ENCODE peak calls at places on chromosomes 16 and 17, in six cellular contexts. T, A, W, B, X and E are unnamed samples.

GRCh38 chr16:48047755-48048154 is 108.0 kb downstream of the ABCC12 start:
- DNase-seq in T (no peak), A (no peak), W (no peak), B (no peak), X (no peak), E (no peak)

GRCh38 chr17:78110363-78111011 is 18.1 kb downstream of the TMC6 start:
- DNase-seq in T (no peak), A (no peak), W (no peak), B (no peak), X (no peak), E (no peak)

GRCh38 chr17:32992360-32993033 is 850 bp downstream of the SPACA3 start:
- DNase-seq in T (no peak), A (no peak), W (peak), B (no peak), X (no peak), E (no peak)

GRCh38 chr17:40809721-40810421 is 10.1 kb upstream of the KRT28 start:
- DNase-seq in T (no peak), A (no peak), W (no peak), B (no peak), X (no peak), E (no peak)

GRCh38 chr16:69301861-69302260 is 9.3 kb upstream of the VPS4A start:
- DNase-seq in T (no peak), A (no peak), W (no peak), B (no peak), X (no peak), E (no peak)

GRCh38 chr17:41800601-41801373 is 11.0 kb downstream of the P3H4 start:
- DNase-seq in T (peak), A (no peak), W (peak), B (no peak), X (peak), E (peak)

GRCh38 chr16:10776280-10776679 is 32.6 kb downstream of the NUBP1 start:
- DNase-seq in T (no peak), A (peak), W (no peak), B (no peak), X (no peak), E (no peak)

GRCh38 chr16:29958756-29959155 is 3.1 kb upstream of the TMEM219 start:
- DNase-seq in T (no peak), A (no peak), W (no peak), B (no peak), X (no peak), E (no peak)

GRCh38 chr17:35056013-35056412 is 7.5 kb downstream of the RFFL start:
- DNase-seq in T (no peak), A (no peak), W (no peak), B (no peak), X (no peak), E (no peak)

GRCh38 chr17:61510237-61510636 is 58.0 kb downstream of the TBX4 start:
- DNase-seq in T (no peak), A (no peak), W (no peak), B (no peak), X (no peak), E (no peak)

GRCh38 chr16:79212114-79212791 is 388.3 kb downstream of the MAF start:
- DNase-seq in T (no peak), A (no peak), W (no peak), B (no peak), X (no peak), E (no peak)

GRCh38 chr16:695355-696089 is 5.3 kb upstream of the WDR24 start:
- DNase-seq in T (no peak), A (no peak), W (peak), B (no peak), X (peak), E (no peak)

GRCh38 chr17:71085238-71086033 is 916.1 kb downstream of the KCNJ2 start:
- DNase-seq in T (peak), A (no peak), W (peak), B (peak), X (peak), E (peak)

GRCh38 chr17:2361361-2361760 is 24.1 kb downstream of the SGSM2 start:
- DNase-seq in T (no peak), A (no peak), W (no peak), B (no peak), X (no peak), E (no peak)

GRCh38 chr16:56451753-56452689 is 667 bp downstream of the OGFOD1 start:
- DNase-seq in T (peak), A (no peak), W (peak), B (no peak), X (no peak), E (peak)

GRCh38 chr17:21039839-21040575 is 2.8 kb downstream of the USP22 start:
- DNase-seq in T (peak), A (no peak), W (no peak), B (no peak), X (no peak), E (peak)

GRCh38 chr16:53769185-53769584 is 65.2 kb downstream of the FTO start:
- DNase-seq in T (no peak), A (no peak), W (no peak), B (no peak), X (no peak), E (no peak)

GRCh38 chr17:11787074-11787473 is 188.8 kb downstream of the DNAH9 start:
- DNase-seq in T (no peak), A (no peak), W (no peak), B (no peak), X (no peak), E (no peak)

GRCh38 chr17:57972151-57972550 is 15.9 kb downstream of the VEZF1 start:
- DNase-seq in T (no peak), A (no peak), W (no peak), B (no peak), X (no peak), E (no peak)

GRCh38 chr17:36939059-36939943 is 2.0 kb downstream of the LHX1 start:
- DNase-seq in T (no peak), A (no peak), W (no peak), B (no peak), X (no peak), E (no peak)

GRCh38 chr16:68287276-68288251 is 23.2 kb downstream of the SLC7A6OS start:
- DNase-seq in T (no peak), A (no peak), W (no peak), B (no peak), X (no peak), E (no peak)

GRCh38 chr17:82974136-82974952 is 105.1 kb upstream of the METRNL start:
- DNase-seq in T (no peak), A (no peak), W (no peak), B (no peak), X (no peak), E (no peak)

GRCh38 chr16:69399361-69399760 is 13.6 kb upstream of the TERF2 start:
- DNase-seq in T (no peak), A (no peak), W (no peak), B (no peak), X (no peak), E (no peak)

GRCh38 chr17:77323413-77324171 is 182.8 kb downstream of the SEC14L1 start:
- DNase-seq in T (no peak), A (no peak), W (peak), B (no peak), X (peak), E (no peak)

GRCh38 chr17:64148017-64148631 is 18.2 kb upstream of the ERN1 start:
- DNase-seq in T (no peak), A (no peak), W (no peak), B (peak), X (no peak), E (peak)

GRCh38 chr17:73156166-73156840 is 8.5 kb upstream of the SSTR2 start:
- DNase-seq in T (peak), A (no peak), W (peak), B (peak), X (peak), E (peak)

GRCh38 chr17:73600103-73600871 is 44.0 kb downstream of the SDK2 start:
- DNase-seq in T (no peak), A (no peak), W (no peak), B (no peak), X (no peak), E (no peak)

GRCh38 chr16:49608801-49609200 is 235.2 kb downstream of the C16orf78 start:
- DNase-seq in T (peak), A (no peak), W (no peak), B (no peak), X (peak), E (peak)

DNA sequence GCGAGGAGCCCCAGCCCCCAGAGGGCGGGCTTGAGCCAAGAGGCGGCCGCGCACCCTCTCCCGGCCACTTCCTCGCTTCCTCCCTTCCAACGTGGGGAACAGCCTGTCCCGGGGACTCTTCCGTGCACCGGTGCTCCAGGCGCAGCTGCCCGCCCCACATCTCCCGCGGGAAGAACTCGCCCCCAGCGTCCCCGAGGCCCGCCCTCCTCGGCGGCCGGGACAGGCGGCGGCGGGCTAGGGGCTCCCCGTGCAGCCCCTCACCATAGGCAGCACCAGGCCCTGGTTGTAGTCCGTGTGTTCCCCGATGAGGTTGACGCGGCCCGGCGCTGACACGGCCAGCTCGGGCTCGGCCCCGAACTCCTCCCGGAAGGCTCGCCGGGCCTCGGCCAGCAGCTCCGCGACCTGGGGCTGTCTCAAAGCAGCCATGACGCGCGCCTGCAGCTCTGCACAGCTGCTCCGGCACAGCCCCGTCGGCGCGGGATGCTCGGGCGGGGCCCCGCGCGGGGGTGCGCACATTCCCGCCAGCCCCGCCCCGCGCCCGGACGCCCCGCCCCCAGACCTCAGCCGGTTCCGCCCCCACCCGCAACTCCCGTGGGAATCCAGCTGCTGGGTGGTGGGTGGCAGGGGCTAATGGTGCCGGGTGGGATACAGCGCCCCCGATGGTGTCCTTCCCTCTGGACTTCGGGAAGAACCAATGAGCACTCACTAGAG is at the start of gene GALK1:
- DNase-seq in T (no peak), A (no peak), W (peak), B (no peak), X (peak), E (peak)
- TF ChIP-seq ZNF274 in T (no peak), A (no peak), W (no peak), B (no peak), X (no peak), E (peak)

DNA sequence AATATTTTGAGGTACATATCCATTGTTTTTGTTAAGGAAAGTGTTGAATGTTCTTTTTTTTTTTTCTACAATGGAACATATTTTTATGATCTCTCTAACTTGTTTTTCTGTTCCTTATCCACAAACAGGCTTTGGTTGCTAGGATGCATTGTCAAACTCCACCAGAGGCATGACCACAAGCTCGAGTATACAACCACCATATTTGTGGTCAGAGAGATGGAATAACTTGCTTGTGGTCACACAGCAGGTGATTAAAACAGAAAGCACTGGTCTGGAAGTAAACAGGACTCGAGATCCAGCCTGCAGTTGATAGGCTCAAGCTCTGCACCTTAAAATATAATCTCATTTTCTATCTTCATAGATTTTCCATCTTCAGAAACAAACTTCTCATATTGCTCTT is 105.8 kb upstream of the ADAMTS18 start:
- DNase-seq in T (no peak), A (no peak), W (no peak), B (no peak), X (no peak), E (no peak)
- TF ChIP-seq ZNF274 in T (no peak), A (no peak), W (no peak), B (no peak), X (no peak), E (no peak)

GRCh38 chr16:88343276-88343791 is 39.4 kb upstream of the ZNF469 start:
- DNase-seq in T (no peak), A (no peak), W (no peak), B (no peak), X (no peak), E (no peak)

GRCh38 chr16:88346680-88347505 is 35.9 kb upstream of the ZNF469 start:
- DNase-seq in T (no peak), A (no peak), W (no peak), B (no peak), X (no peak), E (no peak)

GRCh38 chr16:88344411-88345030 is 38.2 kb upstream of the ZNF469 start:
- DNase-seq in T (no peak), A (no peak), W (no peak), B (no peak), X (no peak), E (no peak)

GRCh38 chr16:88345943-88346560 is 36.7 kb upstream of the ZNF469 start:
- DNase-seq in T (no peak), A (no peak), W (no peak), B (no peak), X (no peak), E (no peak)

DNA sequence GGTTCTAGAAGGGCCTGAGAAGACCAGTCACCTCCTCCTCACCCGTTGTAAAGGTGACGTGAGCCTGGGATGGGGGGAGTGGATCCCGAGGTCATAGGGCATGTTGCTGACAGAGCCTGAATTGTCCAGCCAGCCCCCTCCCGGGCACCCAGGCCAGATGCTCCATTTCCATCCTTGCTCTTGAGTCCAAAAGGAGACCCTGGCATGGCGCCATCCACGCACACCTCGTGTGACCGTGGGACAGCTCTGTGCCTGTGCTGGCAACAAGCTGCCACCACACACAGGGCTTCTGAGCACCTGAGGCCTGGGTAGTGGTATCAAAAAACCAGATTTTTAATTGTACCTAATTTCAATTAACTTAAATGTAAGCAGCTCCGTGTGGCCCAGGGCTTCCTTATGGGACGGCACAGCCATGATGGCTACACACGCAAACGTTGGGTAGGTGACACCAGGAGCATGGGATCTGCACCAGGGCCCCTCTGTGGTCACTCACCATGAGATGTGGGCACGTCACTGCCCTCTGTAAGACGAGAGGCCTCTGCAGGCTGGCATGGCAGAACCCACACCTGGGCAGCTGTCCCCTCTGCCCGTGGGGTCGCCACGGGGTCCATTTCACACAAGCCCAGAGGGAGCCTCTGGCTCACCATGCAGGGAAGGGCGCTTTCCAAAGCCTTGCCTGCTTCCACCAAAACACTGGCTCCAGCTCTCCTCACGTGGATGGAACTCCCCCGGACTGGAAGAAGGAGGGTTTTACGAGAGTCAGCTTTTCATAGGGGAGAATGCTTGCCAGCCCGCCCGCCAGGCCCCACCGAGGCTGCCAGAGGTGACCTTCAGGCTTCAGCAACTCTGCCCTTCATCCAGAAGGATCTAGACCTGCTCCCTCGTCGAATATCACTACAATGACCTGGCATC is 37.5 kb upstream of the ZNF469 start:
- DNase-seq in T (no peak), A (no peak), W (no peak), B (no peak), X (no peak), E (no peak)
- TF ChIP-seq ZNF274 in T (no peak), A (no peak), W (no peak), B (no peak), X (no peak), E (no peak)

GRCh38 chr17:44990994-44991393 is 22.9 kb upstream of the C1QL1 start:
- DNase-seq in T (no peak), A (no peak), W (no peak), B (no peak), X (no peak), E (no peak)
- TF ChIP-seq ZNF274 in T (no peak), A (no peak), W (no peak), B (no peak), X (no peak), E (no peak)

DNA sequence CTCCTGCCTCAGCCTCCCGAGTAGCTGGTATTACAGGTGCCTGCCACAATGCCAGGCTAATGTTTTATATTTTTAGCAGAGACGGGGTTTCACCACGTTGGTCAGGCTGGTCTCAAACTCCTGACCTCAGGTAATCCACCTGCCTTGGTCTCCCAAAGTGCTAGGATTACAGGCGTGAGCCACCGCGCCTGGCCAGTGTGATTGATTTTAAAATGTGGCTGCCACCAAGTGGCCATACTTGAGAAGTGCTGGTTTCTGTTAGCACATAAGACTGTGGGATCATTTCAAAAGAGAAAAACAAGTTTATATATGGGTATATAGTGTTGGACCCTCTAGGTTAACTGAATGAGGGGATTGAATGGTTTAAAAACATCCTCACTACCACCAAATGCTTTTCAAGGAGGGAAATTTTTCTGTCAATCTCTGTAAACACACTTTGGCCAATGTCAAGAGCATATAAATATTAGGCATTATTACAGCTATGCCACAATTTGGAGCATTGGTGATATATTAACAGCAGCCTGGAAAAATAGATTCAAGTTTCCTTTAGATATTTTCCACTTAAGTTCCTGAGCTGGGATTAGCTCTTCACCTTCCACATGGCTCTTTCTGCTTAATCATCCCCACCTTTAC is 13.5 kb upstream of the DHRS13 start:
- DNase-seq in T (peak), A (no peak), W (peak), B (no peak), X (no peak), E (peak)
- TF ChIP-seq ZNF274 in T (no peak), A (no peak), W (no peak), B (no peak), X (no peak), E (no peak)